ENCODE peak calls at places on chromosome 1, in six cellular contexts. N is islet precursor cell; W is activated T-cell treated with anti-CD3 and anti-CD28 coated beads, Interleukin-2, amount 50 U/mL, for 72 hours; U is hippocampal formation; T is iris pigment epithelial cell; Y is NCI-H1105 treated with DMSO at 0.1 percent for 48 hours. A is an unnamed sample.

GRCh38 chr1:235703516-235703915 is 53.9 kb upstream of the GNG4 start:
- DNase-seq in T (peak; percentile 74), N (no peak), U (no peak), Y (no peak), W (no peak), A (peak; percentile 29)

GRCh38 chr1:116909511-116910378 is at the start of gene PTGFRN:
- DNase-seq in Y (peak; percentile 53), T (peak; percentile 50), U (peak; percentile 34), W (peak; percentile 34), N (peak; percentile 89), A (peak; percentile 18)

GRCh38 chr1:7652551-7653098 is 118.5 kb upstream of the VAMP3 start:
- DNase-seq in N (no peak), T (no peak), Y (no peak), W (no peak), U (no peak), A (no peak)

GRCh38 chr1:107830546-107830945 is 134.4 kb downstream of the VAV3 start:
- DNase-seq in N (no peak), Y (no peak), T (no peak), W (no peak), U (no peak), A (no peak)

GRCh38 chr1:93635614-93636543 is 45.8 kb downstream of the BCAR3 start:
- DNase-seq in N (peak; percentile 60), U (peak; percentile 46), Y (no peak), T (no peak), W (no peak), A (no peak)

GRCh38 chr1:78281580-78281979 is 209.2 kb upstream of the PTGFR start:
- DNase-seq in T (no peak), N (no peak), U (no peak), W (no peak), Y (no peak), A (no peak)

GRCh38 chr1:32205401-32206370 is at the start of gene IQCC:
- DNase-seq in U (peak; percentile 74), T (peak; percentile 78), Y (peak; percentile 94), N (peak; percentile 93), W (peak; percentile 88), A (no peak)

GRCh38 chr1:19284881-19285280 is 3.7 kb downstream of the AKR7A3 start:
- DNase-seq in N (no peak), U (no peak), W (no peak), Y (no peak), T (no peak), A (no peak)

GRCh38 chr1:226943156-226943555 is 3.1 kb downstream of the COQ8A start:
- DNase-seq in Y (no peak), N (no peak), U (no peak), W (no peak), T (no peak), A (no peak)

GRCh38 chr1:27966402-27967105 is 6.8 kb downstream of the XKR8 start:
- DNase-seq in T (no peak), W (no peak), N (peak; percentile 91), U (no peak), Y (no peak), A (no peak)

GRCh38 chr1:19167140-19167539 is 42.9 kb downstream of the UBR4 start:
- DNase-seq in T (no peak), Y (no peak), U (no peak), N (no peak), W (no peak), A (no peak)

GRCh38 chr1:198754670-198755069 is 115.8 kb downstream of the PTPRC start:
- DNase-seq in Y (no peak), W (no peak), N (no peak), U (no peak), T (no peak), A (no peak)

GRCh38 chr1:12085643-12086260 is 22.6 kb downstream of the TNFRSF8 start:
- DNase-seq in T (no peak), W (no peak), Y (no peak), N (no peak), U (no peak), A (no peak)

GRCh38 chr1:228471154-228471761 is 15.9 kb upstream of the RNF187 start:
- DNase-seq in Y (no peak), W (no peak), N (no peak), U (no peak), T (no peak), A (no peak)

GRCh38 chr1:187226396-187226795 is 397.6 kb downstream of the PLA2G4A start:
- DNase-seq in W (no peak), N (no peak), U (no peak), T (peak; percentile 51), Y (no peak), A (no peak)

GRCh38 chr1:27413004-27413403 is 20.6 kb downstream of the GPR3 start:
- DNase-seq in U (no peak), Y (no peak), N (no peak), T (no peak), W (no peak), A (no peak)

GRCh38 chr1:186897008-186897407 is 68.3 kb downstream of the PLA2G4A start:
- DNase-seq in N (no peak), W (no peak), T (no peak), Y (no peak), U (no peak), A (no peak)

GRCh38 chr1:156551866-156552265 is 20.5 kb downstream of the IQGAP3 start:
- DNase-seq in Y (no peak), T (no peak), N (no peak), W (no peak), U (no peak), A (no peak)

GRCh38 chr1:181352695-181353094 is 130.6 kb upstream of the CACNA1E start:
- DNase-seq in W (no peak), Y (no peak), U (no peak), T (no peak), N (peak; percentile 39), A (no peak)

GRCh38 chr1:154198756-154199562 is 7.1 kb upstream of the TPM3 start:
- DNase-seq in U (no peak), N (peak; percentile 64), W (peak; percentile 41), T (peak; percentile 69), Y (peak; percentile 14), A (no peak)

GRCh38 chr1:67830928-67831596 is 2.2 kb downstream of the GNG12 start:
- DNase-seq in T (no peak), Y (no peak), U (no peak), N (no peak), W (no peak), A (no peak)

GRCh38 chr1:30896905-30897304 is 11.7 kb downstream of the SDC3 start:
- DNase-seq in T (no peak), W (no peak), U (no peak), N (no peak), Y (no peak), A (no peak)

GRCh38 chr1:201708085-201708512 is 120.9 kb upstream of the IPO9 start:
- DNase-seq in T (peak; percentile 85), U (peak; percentile 47), W (no peak), N (no peak), Y (peak; percentile 13), A (peak; percentile 67)

GRCh38 chr1:40153073-40153770 is 8.0 kb upstream of the RLF start:
- DNase-seq in U (no peak), W (peak; percentile 27), N (no peak), Y (peak; percentile 63), T (peak; percentile 74), A (peak; percentile 27)

GRCh38 chr1:220219865-220220698 is 52.2 kb downstream of the RAB3GAP2 start:
- DNase-seq in U (no peak), N (peak; percentile 50), Y (no peak), T (no peak), W (no peak), A (no peak)

GRCh38 chr1:155954645-155955044 is 13.2 kb downstream of the RXFP4 start:
- DNase-seq in N (no peak), T (no peak), U (no peak), W (no peak), Y (no peak), A (no peak)

GRCh38 chr1:1285102-1285571 is 4.9 kb downstream of the SCNN1D start:
- DNase-seq in Y (no peak), N (no peak), T (no peak), U (no peak), W (no peak), A (no peak)

GRCh38 chr1:226384717-226385116 is 23.2 kb downstream of the PARP1 start:
- DNase-seq in T (no peak), W (no peak), Y (no peak), N (no peak), U (no peak), A (no peak)

GRCh38 chr1:169100208-169100882 is 6.1 kb upstream of the ATP1B1 start:
- DNase-seq in N (peak; percentile 71), U (no peak), W (no peak), Y (no peak), T (no peak), A (no peak)

GRCh38 chr1:219505886-219506285 is 107.0 kb downstream of the ZC3H11B start:
- DNase-seq in W (no peak), N (no peak), Y (no peak), T (no peak), U (no peak), A (peak; percentile 28)

GRCh38 chr1:159302036-159302435 is at the start of gene FCER1A:
- DNase-seq in W (no peak), N (no peak), U (no peak), T (no peak), Y (no peak), A (no peak)

GRCh38 chr1:56963667-56964066 is 2.1 kb downstream of the C8B start:
- DNase-seq in T (no peak), N (no peak), U (no peak), Y (no peak), W (no peak), A (no peak)

GRCh38 chr1:63949965-63950364 is 176.1 kb downstream of the ROR1 start:
- DNase-seq in Y (no peak), U (no peak), N (no peak), W (no peak), T (peak; percentile 63), A (no peak)

GRCh38 chr1:204258213-204259115 is 44.7 kb upstream of the GOLT1A start:
- DNase-seq in W (peak; percentile 44), Y (peak; percentile 46), N (peak; percentile 87), U (peak; percentile 58), T (peak; percentile 53), A (no peak)

GRCh38 chr1:89842547-89843278 is 21.9 kb downstream of the LRRC8D start:
- DNase-seq in Y (peak; percentile 77), T (peak; percentile 58), N (no peak), U (no peak), W (peak; percentile 21), A (no peak)

A was measured in AG09309.